ENCODE peak calls at places on chromosomes 7 and 10, in eight cellular contexts. One of them, this sample, is unnamed.
A peak's percentile ranks its signal among the peaks of the same experiment; 100 is the strongest.

GRCh38 chr10:99834410-99834809 is 52.0 kb downstream of the ABCC2 start:
- DNase-seq in colonic mucosa: no peak
- DNase-seq in SJSA1: peak; percentile 56
- DNase-seq in occipital lobe: no peak
- DNase-seq in COR-L47: no peak
- DNase-seq in stimulated activated CD8-positive, alpha-beta memory T cell treated with anti-CD3 and anti-CD28 coated beads, Interleukin-7, amount 100 ng/mL, for 24 hours: no peak
- DNase-seq in HepG2: peak; percentile 23
- DNase-seq in BE2C: no peak
- DNase-seq in this sample: no peak

GRCh38 chr10:127117125-127117524 is 79.3 kb downstream of the INSYN2A start:
- DNase-seq in COR-L47: no peak
- DNase-seq in colonic mucosa: peak; percentile 46
- DNase-seq in stimulated activated CD8-positive, alpha-beta memory T cell treated with anti-CD3 and anti-CD28 coated beads, Interleukin-7, amount 100 ng/mL, for 24 hours: no peak
- DNase-seq in BE2C: no peak
- DNase-seq in occipital lobe: no peak
- DNase-seq in HepG2: peak; percentile 12
- DNase-seq in SJSA1: peak; percentile 37
- DNase-seq in this sample: no peak

GRCh38 chr10:116660860-116661259 is 40.1 kb downstream of the PNLIPRP2 start:
- DNase-seq in occipital lobe: no peak
- DNase-seq in BE2C: no peak
- DNase-seq in HepG2: no peak
- DNase-seq in COR-L47: no peak
- DNase-seq in stimulated activated CD8-positive, alpha-beta memory T cell treated with anti-CD3 and anti-CD28 coated beads, Interleukin-7, amount 100 ng/mL, for 24 hours: no peak
- DNase-seq in SJSA1: no peak
- DNase-seq in colonic mucosa: no peak
- DNase-seq in this sample: no peak

GRCh38 chr10:47257396-47258120 is 42.4 kb upstream of the GDF10 start:
- DNase-seq in occipital lobe: no peak
- DNase-seq in SJSA1: peak; percentile 71
- DNase-seq in HepG2: no peak
- DNase-seq in BE2C: no peak
- DNase-seq in COR-L47: no peak
- DNase-seq in colonic mucosa: no peak
- DNase-seq in stimulated activated CD8-positive, alpha-beta memory T cell treated with anti-CD3 and anti-CD28 coated beads, Interleukin-7, amount 100 ng/mL, for 24 hours: no peak
- DNase-seq in this sample: no peak

GRCh38 chr7:79284226-79284625 is 169.2 kb downstream of the MAGI2 start:
- DNase-seq in colonic mucosa: no peak
- DNase-seq in BE2C: no peak
- DNase-seq in HepG2: no peak
- DNase-seq in COR-L47: no peak
- DNase-seq in occipital lobe: no peak
- DNase-seq in stimulated activated CD8-positive, alpha-beta memory T cell treated with anti-CD3 and anti-CD28 coated beads, Interleukin-7, amount 100 ng/mL, for 24 hours: no peak
- DNase-seq in SJSA1: no peak
- DNase-seq in this sample: no peak

GRCh38 chr10:17056781-17057191 is 72.8 kb downstream of the CUBN start:
- DNase-seq in colonic mucosa: no peak
- DNase-seq in stimulated activated CD8-positive, alpha-beta memory T cell treated with anti-CD3 and anti-CD28 coated beads, Interleukin-7, amount 100 ng/mL, for 24 hours: no peak
- DNase-seq in COR-L47: no peak
- DNase-seq in occipital lobe: no peak
- DNase-seq in SJSA1: peak; percentile 61
- DNase-seq in BE2C: no peak
- DNase-seq in HepG2: no peak
- DNase-seq in this sample: no peak

GRCh38 chr10:921471-922414 is 9.8 kb downstream of the LARP4B start:
- DNase-seq in COR-L47: no peak
- DNase-seq in stimulated activated CD8-positive, alpha-beta memory T cell treated with anti-CD3 and anti-CD28 coated beads, Interleukin-7, amount 100 ng/mL, for 24 hours: no peak
- DNase-seq in BE2C: no peak
- DNase-seq in colonic mucosa: no peak
- DNase-seq in SJSA1: peak; percentile 90
- DNase-seq in HepG2: no peak
- DNase-seq in occipital lobe: no peak
- DNase-seq in this sample: no peak

GRCh38 chr10:48257407-48257961 is 17.0 kb downstream of the FRMPD2 start:
- DNase-seq in SJSA1: no peak
- DNase-seq in stimulated activated CD8-positive, alpha-beta memory T cell treated with anti-CD3 and anti-CD28 coated beads, Interleukin-7, amount 100 ng/mL, for 24 hours: no peak
- DNase-seq in COR-L47: no peak
- DNase-seq in BE2C: no peak
- DNase-seq in HepG2: no peak
- DNase-seq in occipital lobe: no peak
- DNase-seq in colonic mucosa: no peak
- DNase-seq in this sample: no peak

GRCh38 chr10:126062132-126063032 is 166.0 kb downstream of the FANK1 start:
- DNase-seq in SJSA1: peak; percentile 92
- DNase-seq in stimulated activated CD8-positive, alpha-beta memory T cell treated with anti-CD3 and anti-CD28 coated beads, Interleukin-7, amount 100 ng/mL, for 24 hours: no peak
- DNase-seq in colonic mucosa: peak; percentile 69
- DNase-seq in HepG2: no peak
- DNase-seq in BE2C: peak; percentile 60
- DNase-seq in occipital lobe: peak; percentile 64
- DNase-seq in COR-L47: no peak
- DNase-seq in this sample: no peak

GRCh38 chr7:15747187-15748111 is 61.0 kb upstream of the MEOX2 start:
- DNase-seq in SJSA1: no peak
- DNase-seq in stimulated activated CD8-positive, alpha-beta memory T cell treated with anti-CD3 and anti-CD28 coated beads, Interleukin-7, amount 100 ng/mL, for 24 hours: no peak
- DNase-seq in BE2C: no peak
- DNase-seq in COR-L47: no peak
- DNase-seq in HepG2: no peak
- DNase-seq in colonic mucosa: no peak
- DNase-seq in occipital lobe: no peak
- DNase-seq in this sample: no peak

GRCh38 chr7:88455696-88456095 is 149.0 kb upstream of the STEAP4 start:
- DNase-seq in SJSA1: no peak
- DNase-seq in occipital lobe: no peak
- DNase-seq in HepG2: no peak
- DNase-seq in COR-L47: no peak
- DNase-seq in BE2C: no peak
- DNase-seq in colonic mucosa: no peak
- DNase-seq in stimulated activated CD8-positive, alpha-beta memory T cell treated with anti-CD3 and anti-CD28 coated beads, Interleukin-7, amount 100 ng/mL, for 24 hours: no peak
- DNase-seq in this sample: no peak

GRCh38 chr10:86642499-86642898 is 11.8 kb upstream of the OPN4 start:
- DNase-seq in colonic mucosa: no peak
- DNase-seq in occipital lobe: no peak
- DNase-seq in BE2C: no peak
- DNase-seq in COR-L47: no peak
- DNase-seq in stimulated activated CD8-positive, alpha-beta memory T cell treated with anti-CD3 and anti-CD28 coated beads, Interleukin-7, amount 100 ng/mL, for 24 hours: no peak
- DNase-seq in SJSA1: no peak
- DNase-seq in HepG2: no peak
- DNase-seq in this sample: no peak

GRCh38 chr10:33509231-33509871 is 174.9 kb upstream of the NRP1 start:
- DNase-seq in SJSA1: peak; percentile 90
- DNase-seq in COR-L47: no peak
- DNase-seq in occipital lobe: no peak
- DNase-seq in HepG2: peak; percentile 92
- DNase-seq in colonic mucosa: no peak
- DNase-seq in BE2C: peak; percentile 62
- DNase-seq in stimulated activated CD8-positive, alpha-beta memory T cell treated with anti-CD3 and anti-CD28 coated beads, Interleukin-7, amount 100 ng/mL, for 24 hours: no peak
- DNase-seq in this sample: no peak

GRCh38 chr7:76233538-76234281 is 32.0 kb downstream of the SRRM3 start:
- DNase-seq in COR-L47: no peak
- DNase-seq in BE2C: no peak
- DNase-seq in HepG2: no peak
- DNase-seq in occipital lobe: peak; percentile 24
- DNase-seq in colonic mucosa: no peak
- DNase-seq in stimulated activated CD8-positive, alpha-beta memory T cell treated with anti-CD3 and anti-CD28 coated beads, Interleukin-7, amount 100 ng/mL, for 24 hours: no peak
- DNase-seq in SJSA1: no peak
- DNase-seq in this sample: no peak

GRCh38 chr10:30438016-30438850 is 4.2 kb downstream of the MAP3K8 start:
- DNase-seq in SJSA1: no peak
- DNase-seq in colonic mucosa: no peak
- DNase-seq in occipital lobe: no peak
- DNase-seq in BE2C: no peak
- DNase-seq in HepG2: peak; percentile 95
- DNase-seq in stimulated activated CD8-positive, alpha-beta memory T cell treated with anti-CD3 and anti-CD28 coated beads, Interleukin-7, amount 100 ng/mL, for 24 hours: no peak
- DNase-seq in COR-L47: no peak
- DNase-seq in this sample: no peak

GRCh38 chr7:55504093-55504859 is 68.0 kb downstream of the VOPP1 start:
- DNase-seq in BE2C: no peak
- DNase-seq in stimulated activated CD8-positive, alpha-beta memory T cell treated with anti-CD3 and anti-CD28 coated beads, Interleukin-7, amount 100 ng/mL, for 24 hours: no peak
- DNase-seq in colonic mucosa: no peak
- DNase-seq in COR-L47: no peak
- DNase-seq in SJSA1: peak; percentile 23
- DNase-seq in occipital lobe: no peak
- DNase-seq in HepG2: no peak
- DNase-seq in this sample: no peak

GRCh38 chr7:67696878-67697277 is 700.2 kb downstream of the TYW1 start:
- DNase-seq in COR-L47: no peak
- DNase-seq in HepG2: no peak
- DNase-seq in SJSA1: no peak
- DNase-seq in colonic mucosa: no peak
- DNase-seq in occipital lobe: no peak
- DNase-seq in BE2C: no peak
- DNase-seq in stimulated activated CD8-positive, alpha-beta memory T cell treated with anti-CD3 and anti-CD28 coated beads, Interleukin-7, amount 100 ng/mL, for 24 hours: no peak
- DNase-seq in this sample: no peak

GRCh38 chr7:100949931-100950443 is 653 bp downstream of the MUC3A start:
- DNase-seq in SJSA1: no peak
- DNase-seq in occipital lobe: no peak
- DNase-seq in colonic mucosa: no peak
- DNase-seq in HepG2: no peak
- DNase-seq in BE2C: no peak
- DNase-seq in COR-L47: no peak
- DNase-seq in stimulated activated CD8-positive, alpha-beta memory T cell treated with anti-CD3 and anti-CD28 coated beads, Interleukin-7, amount 100 ng/mL, for 24 hours: no peak
- DNase-seq in this sample: peak; percentile 23

GRCh38 chr7:30932562-30932961 is 20.9 kb downstream of the AQP1 start:
- DNase-seq in COR-L47: no peak
- DNase-seq in stimulated activated CD8-positive, alpha-beta memory T cell treated with anti-CD3 and anti-CD28 coated beads, Interleukin-7, amount 100 ng/mL, for 24 hours: no peak
- DNase-seq in BE2C: no peak
- DNase-seq in occipital lobe: no peak
- DNase-seq in colonic mucosa: peak; percentile 16
- DNase-seq in HepG2: no peak
- DNase-seq in SJSA1: no peak
- DNase-seq in this sample: no peak

GRCh38 chr10:66928000-66928770 is 2.3 kb downstream of the LRRTM3 start:
- DNase-seq in COR-L47: no peak
- DNase-seq in HepG2: no peak
- DNase-seq in BE2C: peak; percentile 36
- DNase-seq in occipital lobe: peak; percentile 26
- DNase-seq in stimulated activated CD8-positive, alpha-beta memory T cell treated with anti-CD3 and anti-CD28 coated beads, Interleukin-7, amount 100 ng/mL, for 24 hours: no peak
- DNase-seq in SJSA1: no peak
- DNase-seq in colonic mucosa: no peak
- DNase-seq in this sample: peak; percentile 36

GRCh38 chr7:122006687-122007086 is 133.7 kb downstream of the PTPRZ1 start:
- DNase-seq in BE2C: peak; percentile 19
- DNase-seq in occipital lobe: no peak
- DNase-seq in stimulated activated CD8-positive, alpha-beta memory T cell treated with anti-CD3 and anti-CD28 coated beads, Interleukin-7, amount 100 ng/mL, for 24 hours: no peak
- DNase-seq in HepG2: no peak
- DNase-seq in COR-L47: peak; percentile 22
- DNase-seq in SJSA1: peak; percentile 20
- DNase-seq in colonic mucosa: no peak
- DNase-seq in this sample: no peak

GRCh38 chr10:119502214-119502613 is 40.3 kb downstream of the RGS10 start:
- DNase-seq in occipital lobe: no peak
- DNase-seq in colonic mucosa: no peak
- DNase-seq in HepG2: no peak
- DNase-seq in BE2C: no peak
- DNase-seq in stimulated activated CD8-positive, alpha-beta memory T cell treated with anti-CD3 and anti-CD28 coated beads, Interleukin-7, amount 100 ng/mL, for 24 hours: peak; percentile 55
- DNase-seq in SJSA1: no peak
- DNase-seq in COR-L47: no peak
- DNase-seq in this sample: no peak

This sample was measured in glutamatergic neuron.